ENCODE peak calls at places on chromosome 1, in six cellular contexts. O is Peyer's patch, Q is uterus, Y is heart left ventricle, Z is colonic mucosa, E is ovary. F is an unnamed sample.

GRCh38 chr1:119784127-119784781 is 15.5 kb upstream of the HMGCS2 start:
- DNase-seq in O (no peak), E (peak; percentile 51), Z (peak; percentile 78), Y (peak; percentile 74), Q (peak; percentile 65), F (peak; percentile 76)

GRCh38 chr1:11907275-11908138 is 18.7 kb downstream of the KIAA2013 start:
- DNase-seq in O (peak; percentile 91), E (peak; percentile 94), Z (peak; percentile 93), Y (peak; percentile 91), Q (peak; percentile 94), F (peak; percentile 97)

GRCh38 chr1:80915491-80915890 is 885.2 kb upstream of the ADGRL2 start:
- DNase-seq in Z (no peak), O (no peak), E (no peak), Y (no peak), Q (no peak), F (no peak)

GRCh38 chr1:204103121-204103741 is 30.3 kb downstream of the SOX13 start:
- DNase-seq in E (no peak), Y (no peak), Q (no peak), O (no peak), Z (no peak), F (no peak)

GRCh38 chr1:236516929-236517704 is 6.7 kb upstream of the LGALS8 start:
- DNase-seq in O (peak; percentile 28), Z (peak; percentile 24), Q (no peak), Y (no peak), E (no peak), F (no peak)

GRCh38 chr1:222815367-222815765 is 527 bp downstream of the DISP1 start:
- DNase-seq in O (peak; percentile 47), E (no peak), Y (no peak), Z (peak; percentile 66), Q (no peak), F (peak; percentile 75)

GRCh38 chr1:43304771-43305300 is 4.1 kb downstream of the TIE1 start:
- DNase-seq in Q (no peak), O (no peak), E (no peak), Z (no peak), Y (no peak), F (no peak)

GRCh38 chr1:29821605-29822004 is 585.3 kb downstream of the PTPRU start:
- DNase-seq in Y (no peak), O (no peak), Q (no peak), Z (no peak), E (no peak), F (peak; percentile 34)

GRCh38 chr1:212728606-212729005 is 29.0 kb upstream of the BATF3 start:
- DNase-seq in O (no peak), E (no peak), Z (no peak), Q (no peak), Y (no peak), F (no peak)

GRCh38 chr1:156582388-156583022 is 3.0 kb downstream of the TTC24 start:
- DNase-seq in Y (no peak), E (no peak), Z (no peak), Q (no peak), O (no peak), F (no peak)

GRCh38 chr1:53348491-53349368 is 20.9 kb upstream of the LRP8 start:
- DNase-seq in O (no peak), Q (no peak), Z (peak; percentile 7), Y (no peak), E (no peak), F (no peak)

GRCh38 chr1:181413195-181413815 is 70.0 kb upstream of the CACNA1E start:
- DNase-seq in O (no peak), Z (no peak), Q (no peak), Y (no peak), E (no peak), F (no peak)

GRCh38 chr1:231934797-231935196 is 308.2 kb downstream of the DISC1 start:
- DNase-seq in Y (no peak), O (no peak), Z (peak; percentile 46), Q (no peak), E (no peak), F (no peak)

GRCh38 chr1:160471253-160471652 is 51.8 kb downstream of the SLAMF6 start:
- DNase-seq in E (no peak), Z (no peak), O (no peak), Y (no peak), Q (no peak), F (no peak)

GRCh38 chr1:169368406-169368769 is 393 bp downstream of the BLZF1 start:
- DNase-seq in O (peak; percentile 20), Z (peak; percentile 28), Q (no peak), E (peak; percentile 32), Y (no peak), F (no peak)

GRCh38 chr1:59408608-59409007 is 111.7 kb downstream of the FGGY start:
- DNase-seq in E (no peak), O (no peak), Z (no peak), Q (no peak), Y (no peak), F (no peak)

GRCh38 chr1:21258331-21259134 is 31.7 kb downstream of the ECE1 start:
- DNase-seq in Z (no peak), E (no peak), Y (no peak), Q (no peak), O (no peak), F (no peak)

GRCh38 chr1:21259316-21260076 is 30.8 kb downstream of the ECE1 start:
- DNase-seq in E (no peak), Z (no peak), Q (no peak), O (no peak), Y (no peak), F (no peak)

GRCh38 chr1:21255943-21256320 is 34.3 kb downstream of the ECE1 start:
- DNase-seq in Z (no peak), Q (no peak), O (no peak), E (no peak), Y (no peak), F (no peak)

GRCh38 chr1:21256776-21257175 is 33.5 kb downstream of the ECE1 start:
- DNase-seq in Z (no peak), Q (no peak), Y (no peak), E (no peak), O (no peak), F (no peak)

DNA sequence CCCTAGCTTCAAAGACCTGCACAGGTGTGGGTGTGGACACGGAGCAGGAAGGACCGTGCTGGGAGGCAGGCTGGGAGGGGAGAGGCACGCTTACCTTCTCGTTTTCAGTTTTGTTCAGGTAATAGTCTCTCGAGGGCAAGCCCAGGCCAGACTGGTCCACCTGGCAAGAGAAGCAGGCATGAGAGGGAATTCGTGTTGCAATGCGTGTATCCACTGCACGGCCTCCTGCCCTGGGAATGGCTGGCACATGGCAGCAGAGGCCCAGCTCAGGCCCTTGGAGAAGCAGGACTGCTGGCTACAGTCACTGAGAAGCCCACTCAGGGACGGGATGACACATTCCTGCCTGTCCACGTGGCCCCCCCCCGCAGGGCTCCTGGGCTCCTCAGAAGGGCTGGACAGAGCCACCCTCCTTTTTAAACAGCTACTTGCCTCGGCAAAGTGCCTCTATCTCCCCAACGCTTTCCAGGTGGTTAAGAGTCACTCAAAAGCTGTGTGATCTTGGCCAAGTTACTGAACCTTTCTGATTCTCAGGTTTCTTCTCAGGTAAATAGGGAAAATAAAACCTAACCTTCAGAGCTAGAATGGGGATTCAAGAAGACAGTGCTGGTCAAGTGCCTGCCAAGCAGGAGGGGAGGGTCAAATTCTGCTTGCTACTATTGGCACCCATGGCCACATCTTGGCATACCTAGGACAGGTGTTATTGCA is 32.7 kb downstream of the ECE1 start:
- DNase-seq in E (no peak), Y (no peak), Z (no peak), O (no peak), Q (no peak), F (no peak)
- H3K4me1 ChIP-seq in E (peaks cover 7% of the 10 kb centered on the region), Y (peaks cover 44% of the 10 kb centered on the region), Z (peaks cover 3% of the 10 kb centered on the region), O (peaks cover 4% of the 10 kb centered on the region), Q (no peaks in the 10 kb centered on the region), F (no peaks in the 10 kb centered on the region)

GRCh38 chr1:32224285-32224684 is 2.1 kb downstream of the EIF3I start:
- DNase-seq in Y (no peak), E (no peak), Z (no peak), Q (no peak), O (no peak), F (no peak)
- H3K36me3 ChIP-seq in Y (peaks cover 73% of the 10 kb centered on the region), E (no peaks in the 10 kb centered on the region), Z (peaks cover 13% of the 10 kb centered on the region), Q (no peaks in the 10 kb centered on the region), O (peaks cover 60% of the 10 kb centered on the region), F (peaks cover 54% of the 10 kb centered on the region)

GRCh38 chr1:229941785-229942184 is 125.3 kb upstream of the GALNT2 start:
- DNase-seq in Q (no peak), Y (no peak), O (no peak), Z (no peak), E (no peak), F (no peak)

GRCh38 chr1:229943148-229943714 is 123.8 kb upstream of the GALNT2 start:
- DNase-seq in E (no peak), O (no peak), Q (no peak), Y (no peak), Z (no peak), F (no peak)

GRCh38 chr1:229945795-229946194 is 121.2 kb upstream of the GALNT2 start:
- DNase-seq in Y (no peak), O (no peak), Q (no peak), Z (no peak), E (no peak), F (no peak)

GRCh38 chr1:229942508-229942907 is 124.5 kb upstream of the GALNT2 start:
- DNase-seq in Z (no peak), O (no peak), Q (no peak), E (no peak), Y (no peak), F (no peak)

GRCh38 chr1:229943988-229944743 is 122.9 kb upstream of the GALNT2 start:
- DNase-seq in Z (no peak), O (no peak), Y (no peak), E (no peak), Q (no peak), F (no peak)
- H3K4me1 ChIP-seq in Z (no peaks in the 10 kb centered on the region), O (no peaks in the 10 kb centered on the region), Y (no peaks in the 10 kb centered on the region), E (no peaks in the 10 kb centered on the region), Q (no peaks in the 10 kb centered on the region), F (no peaks in the 10 kb centered on the region)

DNA sequence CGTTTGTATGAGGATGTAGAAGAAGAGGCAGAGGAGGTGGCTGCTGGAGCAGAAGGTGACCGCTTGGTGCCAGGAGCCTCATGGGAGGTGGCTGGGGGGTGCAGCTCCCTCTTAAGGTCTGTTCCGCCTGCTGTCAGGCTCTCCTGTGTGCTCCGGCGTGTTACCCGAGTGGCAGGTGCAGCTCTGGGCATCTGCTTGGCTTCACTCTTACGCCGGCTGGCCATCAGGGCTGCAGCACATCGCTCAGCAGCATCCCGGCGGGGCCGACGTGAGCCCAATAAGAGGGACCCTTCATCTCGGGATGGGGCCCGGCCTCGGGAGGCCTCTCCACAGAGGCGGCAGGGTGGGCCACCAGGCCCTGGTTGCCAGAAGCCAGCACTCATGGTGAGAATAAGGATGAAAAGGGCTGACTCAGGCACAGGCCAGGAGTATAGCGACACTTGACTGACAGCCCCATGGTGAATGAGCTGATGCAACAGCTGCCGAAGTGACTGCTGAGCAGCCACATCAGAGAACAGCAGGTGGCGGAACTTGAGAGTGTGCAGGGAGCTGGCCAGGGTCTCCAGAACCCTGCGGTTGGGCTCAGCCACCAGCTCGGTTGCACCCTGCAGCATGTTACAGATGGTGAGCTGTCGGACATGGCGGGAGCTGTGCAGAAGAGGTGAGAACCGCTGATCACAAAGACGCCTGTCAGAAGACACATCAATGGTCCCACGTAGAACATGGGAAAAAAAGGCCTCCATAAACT is 17.5 kb downstream of the LRRC41 start:
- DNase-seq in Q (no peak), Z (no peak), Y (no peak), E (no peak), O (no peak), F (no peak)
- H3K36me3 ChIP-seq in Q (no peaks in the 10 kb centered on the region), Z (peaks cover 6% of the 10 kb centered on the region), Y (peaks cover 90% of the 10 kb centered on the region), E (no peaks in the 10 kb centered on the region), O (peaks cover 53% of the 10 kb centered on the region), F (peaks cover 29% of the 10 kb centered on the region)

F was measured in right atrium auricular region.